ENCODE peak calls at places on chromosomes 3 and 15, in four cellular contexts. P, X, Z and R are unnamed samples.

GRCh38 chr3:22885039-22885438 is 318.1 kb upstream of the UBE2E2 start:
- DNase-seq in P (no peak), X (no peak), Z (no peak), R (no peak)

GRCh38 chr3:23547905-23548304 is 257.9 kb upstream of the UBE2E1 start:
- DNase-seq in P (no peak), X (no peak), Z (no peak), R (no peak)

GRCh38 chr3:54837964-54838363 is 89.9 kb downstream of the LRTM1 start:
- DNase-seq in P (peak; percentile 10), X (no peak), Z (no peak), R (peak; percentile 18)

GRCh38 chr3:173932624-173933023 is 535.1 kb downstream of the NLGN1 start:
- DNase-seq in P (no peak), X (no peak), Z (no peak), R (peak; percentile 28)

GRCh38 chr3:50450135-50450911 is 53.1 kb downstream of the CACNA2D2 start:
- DNase-seq in P (no peak), X (peak; percentile 66), Z (peak; percentile 51), R (peak; percentile 37)

GRCh38 chr3:50316657-50317242 is 5.8 kb downstream of the HYAL2 start:
- DNase-seq in P (peak; percentile 42), X (peak; percentile 91), Z (no peak), R (no peak)

GRCh38 chr3:58082047-58082446 is 73.8 kb downstream of the FLNB start:
- DNase-seq in P (no peak), X (no peak), Z (no peak), R (peak; percentile 86)

GRCh38 chr3:42841332-42841731 is 32.1 kb downstream of the ACKR2 start:
- DNase-seq in P (no peak), X (no peak), Z (no peak), R (no peak)

GRCh38 chr3:175716451-175716850 is 857.3 kb downstream of the NAALADL2 start:
- DNase-seq in P (no peak), X (no peak), Z (no peak), R (peak; percentile 1)

GRCh38 chr3:11661827-11662226 is 18.1 kb upstream of the VGLL4 start:
- DNase-seq in P (no peak), X (no peak), Z (peak; percentile 65), R (peak; percentile 81)

GRCh38 chr15:98714906-98715305 is 66.6 kb downstream of the IGF1R start:
- DNase-seq in P (no peak), X (no peak), Z (no peak), R (no peak)

GRCh38 chr3:123789760-123790159 is 94.4 kb downstream of the MYLK start:
- DNase-seq in P (no peak), X (no peak), Z (no peak), R (no peak)

GRCh38 chr3:71926242-71926560 is 141.3 kb upstream of the PROK2 start:
- DNase-seq in P (peak; percentile 59), X (peak; percentile 50), Z (peak; percentile 71), R (peak; percentile 7)

GRCh38 chr15:99103279-99103678 is 1.6 kb upstream of the SYNM start:
- DNase-seq in P (no peak), X (no peak), Z (no peak), R (no peak)

GRCh38 chr15:64746921-64747320 is 28.5 kb downstream of the RBPMS2 start:
- DNase-seq in P (no peak), X (no peak), Z (no peak), R (no peak)

GRCh38 chr3:98733778-98734281 is 29.3 kb upstream of the ST3GAL6 start:
- DNase-seq in P (no peak), X (peak; percentile 13), Z (peak; percentile 14), R (peak; percentile 36)

GRCh38 chr3:171088984-171089754 is 62.6 kb upstream of the SLC2A2 start:
- DNase-seq in P (no peak), X (no peak), Z (no peak), R (peak; percentile 88)

GRCh38 chr3:190302209-190302885 is 19.9 kb downstream of the CLDN1 start:
- DNase-seq in P (no peak), X (no peak), Z (no peak), R (peak; percentile 42)

GRCh38 chr15:40257656-40258450 is 19.0 kb downstream of the PAK6 start:
- DNase-seq in P (no peak), X (no peak), Z (no peak), R (no peak)

GRCh38 chr15:39874890-39875549 is 45.0 kb downstream of the GPR176 start:
- DNase-seq in P (peak; percentile 33), X (peak; percentile 35), Z (peak; percentile 54), R (peak; percentile 72)

GRCh38 chr3:79367066-79367465 is 400.7 kb downstream of the ROBO1 start:
- DNase-seq in P (no peak), X (no peak), Z (no peak), R (peak; percentile 68)

GRCh38 chr3:55571216-55571813 is 84.2 kb upstream of the WNT5A start:
- DNase-seq in P (no peak), X (no peak), Z (no peak), R (no peak)

GRCh38 chr3:72887723-72888545 is at the start of gene GXYLT2:
- DNase-seq in P (peak; percentile 2), X (peak; percentile 68), Z (peak; percentile 80), R (peak; percentile 81)

GRCh38 chr15:22887157-22887951 is 48.9 kb downstream of the NIPA2 start:
- DNase-seq in P (no peak), X (peak; percentile 64), Z (no peak), R (peak; percentile 58)
- H3K4me3 ChIP-seq in P (no peak overlapping the region), X (no peak overlapping the region), Z (no peak overlapping the region), R (no peak overlapping the region)

GRCh38 chr15:73771380-73772095 is 18.4 kb upstream of the INSYN1 start:
- DNase-seq in P (no peak), X (no peak), Z (no peak), R (no peak)
- TF ChIP-seq CTCF in P (no peak), X (no peak), Z (no peak), R (no peak)

DNA sequence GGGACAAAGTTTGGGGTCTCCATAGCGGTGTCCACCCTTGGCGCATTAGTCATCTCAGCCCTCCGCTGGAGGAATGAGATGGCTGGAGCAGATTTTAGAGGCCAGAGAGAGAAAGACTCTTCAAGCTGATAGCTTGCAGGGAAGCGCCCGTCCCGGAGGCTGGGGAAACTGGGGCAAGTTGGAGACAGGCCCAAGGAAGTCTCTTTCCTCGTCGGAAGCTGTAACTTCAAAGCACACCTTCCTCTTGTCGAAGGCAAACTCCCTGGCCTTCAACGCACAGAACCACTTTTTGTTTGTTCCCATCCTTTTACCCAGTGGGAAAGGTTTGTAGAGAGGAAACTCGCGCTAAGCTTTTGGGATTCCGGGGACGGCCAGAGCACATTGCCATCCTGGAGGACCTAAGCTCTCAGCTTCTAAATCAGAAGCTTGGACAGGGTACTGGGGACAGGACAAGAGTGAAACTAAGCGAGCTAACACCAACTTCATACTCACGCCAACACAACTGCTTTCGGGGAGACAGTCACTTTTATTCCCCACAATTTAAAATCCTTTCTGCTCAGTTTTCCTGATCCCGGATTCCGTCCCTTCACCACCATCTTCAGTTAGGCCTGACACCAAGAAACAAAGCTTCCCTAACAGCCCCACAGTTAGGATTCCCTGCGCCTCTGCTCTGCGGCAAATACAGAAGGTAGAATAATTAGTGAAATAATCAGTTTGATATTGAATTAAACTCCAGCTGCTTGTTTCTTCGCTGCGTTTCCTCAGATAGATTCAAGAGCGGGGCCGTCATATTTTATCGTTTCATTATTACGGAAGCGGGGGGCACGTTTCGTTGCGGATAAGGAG is 1.1 kb upstream of the EOMES start:
- DNase-seq in P (no peak), X (no peak), Z (no peak), R (no peak)
- H3K4me3 ChIP-seq in P (no peak overlapping the region), X (no peak overlapping the region), Z (no peak overlapping the region), R (no peak overlapping the region)

GRCh38 chr3:68997887-68998286 is 15.6 kb downstream of the EOGT start:
- DNase-seq in P (no peak), X (no peak), Z (no peak), R (no peak)
- TF ChIP-seq CTCF in P (peak; percentile 22), X (no peak), Z (no peak), R (no peak)

GRCh38 chr3:146504546-146505197 is 35.3 kb upstream of the PLSCR2 start:
- DNase-seq in P (no peak), X (no peak), Z (no peak), R (no peak)

GRCh38 chr3:146505496-146505895 is 36.1 kb upstream of the PLSCR2 start:
- DNase-seq in P (no peak), X (no peak), Z (no peak), R (peak; percentile 49)

GRCh38 chr3:146502887-146503458 is 33.6 kb upstream of the PLSCR2 start:
- DNase-seq in P (no peak), X (no peak), Z (no peak), R (peak; percentile 48)

GRCh38 chr3:146501752-146502151 is 32.4 kb upstream of the PLSCR2 start:
- DNase-seq in P (no peak), X (no peak), Z (no peak), R (no peak)

GRCh38 chr3:146503459-146504202 is 34.3 kb upstream of the PLSCR2 start:
- DNase-seq in P (no peak), X (peak; percentile 50), Z (no peak), R (peak; percentile 90)
- H3K4me3 ChIP-seq in P (no peak overlapping the region), X (no peak overlapping the region), Z (no peak overlapping the region), R (no peak overlapping the region)

GRCh38 chr3:52444860-52445793 is at the start of gene SEMA3G:
- DNase-seq in P (peak; percentile 72), X (peak; percentile 87), Z (peak; percentile 94), R (peak; percentile 54)
- TF ChIP-seq CTCF in P (peak; percentile 48), X (peak; percentile 61), Z (peak; percentile 57), R (peak; percentile 43)